ENCODE peak calls at places on chromosome X, in four cellular contexts. F is cardiac fibroblast, I is adrenal gland, L is neural progenitor cell. X is an unnamed sample.

GRCh38 chrX:10900585-10901289 is 210.4 kb upstream of the HCCS start:
- DNase-seq in F (peak; percentile 46), I (no peak), L (no peak), X (peak; percentile 62)

GRCh38 chrX:96752776-96753175 is 68.1 kb downstream of the DIAPH2 start:
- DNase-seq in F (no peak), I (no peak), L (no peak), X (no peak)

GRCh38 chrX:41688835-41689234 is at the start of gene GPR34:
- DNase-seq in F (no peak), I (no peak), L (no peak), X (no peak)

GRCh38 chrX:114611018-114611619 is 27.2 kb downstream of the HTR2C start:
- DNase-seq in F (peak; percentile 57), I (peak; percentile 23), L (peak; percentile 63), X (peak; percentile 63)

GRCh38 chrX:134721766-134722532 is 63.7 kb upstream of the PLAC1 start:
- DNase-seq in F (peak; percentile 51), I (no peak), L (no peak), X (no peak)

GRCh38 chrX:21509912-21510311 is 135.7 kb downstream of the CNKSR2 start:
- DNase-seq in F (no peak), I (no peak), L (no peak), X (peak; percentile 30)

GRCh38 chrX:154398668-154399526 is 720 bp downstream of the RPL10 start:
- DNase-seq in F (peak; percentile 87), I (peak; percentile 92), L (peak; percentile 82), X (peak; percentile 74)

GRCh38 chrX:128975716-128976115 is 547.6 kb downstream of the SMARCA1 start:
- DNase-seq in F (peak; percentile 0), I (peak; percentile 45), L (peak; percentile 68), X (peak; percentile 3)

GRCh38 chrX:115561605-115562491 is 874 bp downstream of the PLS3 start:
- DNase-seq in F (peak; percentile 64), I (peak; percentile 60), L (peak; percentile 82), X (peak; percentile 34)

GRCh38 chrX:75547783-75548182 is 24.9 kb upstream of the ZDHHC15 start:
- DNase-seq in F (no peak), I (peak; percentile 70), L (no peak), X (no peak)

GRCh38 chrX:103791826-103792458 is 15.3 kb downstream of the PLP1 start:
- DNase-seq in F (peak; percentile 18), I (no peak), L (no peak), X (no peak)

GRCh38 chrX:143694881-143695280 is 25.7 kb downstream of the SPANXN2 start:
- DNase-seq in F (no peak), I (no peak), L (no peak), X (no peak)

GRCh38 chrX:131816551-131817136 is 206.5 kb upstream of the STK26 start:
- DNase-seq in F (no peak), I (peak; percentile 72), L (no peak), X (peak; percentile 75)

GRCh38 chrX:77493677-77494553 is 46.7 kb downstream of the FGF16 start:
- DNase-seq in F (peak; percentile 30), I (no peak), L (peak; percentile 61), X (peak; percentile 47)

GRCh38 chrX:139889760-139890159 is 43.1 kb downstream of the ATP11C start:
- DNase-seq in F (peak; percentile 29), I (no peak), L (no peak), X (peak; percentile 33)

GRCh38 chrX:257681-258289 is 23.4 kb upstream of the PLCXD1 start:
- DNase-seq in F (no peak), I (no peak), L (no peak), X (no peak)

GRCh38 chrX:23821847-23822246 is 38.9 kb downstream of the SAT1 start:
- DNase-seq in F (no peak), I (no peak), L (no peak), X (no peak)

GRCh38 chrX:103776586-103776985 is at the start of gene PLP1:
- DNase-seq in F (no peak), I (no peak), L (peak; percentile 61), X (no peak)

GRCh38 chrX:17500145-17500579 is 125.2 kb downstream of the NHS start:
- DNase-seq in F (no peak), I (peak; percentile 34), L (no peak), X (peak; percentile 49)

GRCh38 chrX:46573331-46573895 is at the start of gene CHST7:
- DNase-seq in F (peak; percentile 67), I (peak; percentile 52), L (peak; percentile 88), X (peak; percentile 42)

GRCh38 chrX:107736781-107737531 is 38.6 kb downstream of the TSC22D3 start:
- DNase-seq in F (peak; percentile 27), I (peak; percentile 52), L (no peak), X (no peak)

GRCh38 chrX:63652086-63652775 is 132.8 kb downstream of the ARHGEF9 start:
- DNase-seq in F (peak; percentile 8), I (no peak), L (no peak), X (peak; percentile 66)

GRCh38 chrX:135984220-135984619 is 1.0 kb upstream of the SLC9A6 start:
- DNase-seq in F (no peak), I (no peak), L (no peak), X (no peak)

GRCh38 chrX:125757794-125758564 is 408.1 kb downstream of the DCAF12L2 start:
- DNase-seq in F (no peak), I (no peak), L (no peak), X (no peak)

GRCh38 chrX:130228871-130229270 is 39.8 kb downstream of the ZNF280C start:
- DNase-seq in F (no peak), I (no peak), L (no peak), X (no peak)

GRCh38 chrX:17291998-17292658 is 82.9 kb upstream of the NHS start:
- DNase-seq in F (no peak), I (no peak), L (peak; percentile 4), X (peak; percentile 6)

GRCh38 chrX:7147431-7147977 is at the start of gene STS:
- DNase-seq in F (peak; percentile 3), I (peak; percentile 49), L (peak; percentile 63), X (peak; percentile 20)

GRCh38 chrX:26783512-26784225 is 567.7 kb downstream of the MAGEB5 start:
- DNase-seq in F (peak; percentile 42), I (peak; percentile 47), L (peak; percentile 68), X (peak; percentile 27)

GRCh38 chrX:69361286-69361926 is 142.7 kb upstream of the NALF2 start:
- DNase-seq in F (peak; percentile 75), I (no peak), L (no peak), X (peak; percentile 46)

GRCh38 chrX:31590581-31591113 is 518.8 kb upstream of the FTHL17 start:
- DNase-seq in F (peak; percentile 63), I (no peak), L (no peak), X (peak; percentile 52)

GRCh38 chrX:11329016-11329415 is 35.8 kb downstream of the AMELX start:
- DNase-seq in F (no peak), I (no peak), L (no peak), X (peak; percentile 64)

DNA sequence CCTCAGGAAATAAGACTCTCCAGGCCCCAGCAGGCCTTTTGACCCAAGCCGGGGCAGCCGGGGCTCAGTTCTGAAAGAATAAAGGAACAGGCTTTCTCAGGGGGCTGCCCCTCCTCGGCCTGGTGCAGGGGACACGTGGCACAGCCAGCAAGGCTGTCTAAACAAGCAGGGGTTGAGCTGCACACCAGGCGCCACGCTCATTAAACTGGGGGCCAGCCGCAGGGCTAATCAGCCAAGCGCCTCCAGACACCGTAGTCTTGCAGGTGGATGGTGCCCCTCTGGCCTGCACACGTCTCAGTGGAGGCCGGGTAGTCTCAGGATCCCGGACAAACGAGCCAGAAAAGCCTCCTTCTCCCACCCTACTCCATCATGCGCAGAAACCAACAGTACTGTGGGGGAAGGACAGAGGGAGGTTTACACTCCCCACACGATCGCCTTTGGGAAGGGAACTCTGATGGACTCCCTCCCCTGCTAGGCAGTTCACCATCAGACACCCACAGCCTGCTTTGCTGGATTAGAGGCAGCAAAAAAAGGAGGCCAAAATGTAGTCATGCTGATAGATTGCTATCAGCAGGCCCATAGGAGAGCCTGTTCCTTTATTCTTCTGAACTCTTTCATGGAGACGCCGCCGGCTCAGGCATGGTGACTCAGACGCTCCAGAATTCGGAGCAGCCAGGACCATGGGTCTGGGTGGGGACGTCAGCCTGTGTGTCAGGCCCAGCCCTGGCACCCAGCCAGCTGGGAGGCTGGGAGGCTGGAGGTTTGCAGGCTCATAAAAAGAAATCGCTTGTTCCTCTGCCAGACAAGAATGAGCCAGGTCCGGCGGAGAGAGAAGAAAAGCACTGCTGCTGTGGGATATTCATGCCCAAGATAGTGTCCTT is 342.4 kb downstream of the BCOR start:
- DNase-seq in F (peak; percentile 94), I (peak; percentile 94), L (peak; percentile 68), X (peak; percentile 95)
- H3K4me3 ChIP-seq in F (no peak overlapping the region), I (no peak overlapping the region), L (no peak overlapping the region), X (no peak overlapping the region)

DNA sequence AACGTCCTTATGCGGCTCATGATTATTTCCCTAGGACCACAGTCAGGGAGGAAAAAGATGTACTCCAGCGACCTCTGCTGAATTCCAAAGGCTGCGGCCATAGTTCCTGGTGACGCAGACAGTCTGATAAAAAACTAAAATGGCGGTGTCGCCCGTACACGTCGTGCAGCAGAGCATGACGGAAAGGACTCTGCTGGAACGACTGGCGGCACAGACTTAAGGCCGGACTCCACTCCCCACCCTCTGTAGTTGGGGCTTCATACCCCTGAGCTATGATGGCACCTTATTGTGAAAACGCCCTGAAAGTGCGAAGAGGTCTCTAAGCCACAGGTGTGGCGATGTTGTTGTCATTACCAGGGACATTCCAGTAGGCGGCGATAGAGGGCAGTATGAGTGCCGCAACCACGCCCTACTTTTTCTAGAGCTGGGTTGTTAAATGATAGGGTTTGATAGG is 90.0 kb upstream of the EDA2R start:
- DNase-seq in F (peak; percentile 61), I (peak; percentile 56), L (peak; percentile 75), X (peak; percentile 78)
- TF ChIP-seq CTCF in F (peak; percentile 68), I (peak; percentile 61), L (peak; percentile 69), X (peak; percentile 64)

DNA sequence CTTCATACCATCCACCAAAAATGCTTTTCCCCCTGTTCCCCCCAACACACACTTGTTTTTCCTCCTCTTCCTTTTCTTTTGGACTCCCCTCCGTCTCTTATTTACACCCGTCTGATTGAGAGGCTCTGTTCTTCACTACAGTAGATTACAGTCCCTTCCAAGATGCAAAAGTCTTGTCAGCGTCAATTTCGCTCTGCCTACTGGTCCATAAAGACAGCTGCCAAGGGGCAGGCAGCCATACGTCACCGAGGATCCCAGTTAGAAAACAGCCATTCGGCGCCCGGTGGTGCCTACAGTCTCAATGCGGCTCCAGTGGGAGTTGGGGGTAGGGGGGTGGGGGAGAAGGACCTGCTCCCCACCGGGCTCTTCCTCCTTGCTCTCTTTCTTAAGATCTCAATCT is at the start of gene GPM6B:
- DNase-seq in F (no peak), I (no peak), L (peak; percentile 65), X (no peak)
- H3K4me3 ChIP-seq in F (no peak within 1 kb of the TSS), I (no peak within 1 kb of the TSS), L (peak within 1 kb of the TSS; percentile 43), X (no peak within 1 kb of the TSS)

GRCh38 chrX:9312922-9313867 is 151.7 kb upstream of the TBL1X start:
- DNase-seq in F (no peak), I (peak; percentile 53), L (no peak), X (no peak)
- TF ChIP-seq CTCF in F (peak; percentile 67), I (peak; percentile 66), L (peak; percentile 65), X (peak; percentile 58)

X was measured in fibroblast of mammary gland.